ENCODE peak calls at places on chromosomes 2 and 18, in eight cellular contexts. J is Daoy; N is hepatocyte; R is activated naive CD4-positive, alpha-beta T cell treated with Interleukin-2 at 50 U/mL for 16 hours; I is cerebellum; O is T-helper 2 cell; S is Calu3; K is activated CD8-positive, alpha-beta memory T cell treated with anti-CD3 and anti-CD28 coated beads, Interleukin-2, amount 10 ng/mL, durations not matched to agents 7 days and 5 days. B is an unnamed sample.

GRCh38 chr18:46459789-46460455 is 197.1 kb downstream of the LOXHD1 start:
- DNase-seq in K (no peak), S (no peak), R (no peak), N (no peak), O (no peak), J (no peak), I (no peak), B (no peak)

GRCh38 chr2:172925600-172925999 is 150.0 kb upstream of the MAP3K20 start:
- DNase-seq in S (no peak), I (no peak), R (no peak), O (no peak), N (no peak), K (no peak), J (no peak), B (no peak)

GRCh38 chr18:74521068-74521725 is 13.1 kb upstream of the CNDP1 start:
- DNase-seq in K (no peak), S (no peak), O (no peak), N (no peak), R (no peak), I (no peak), J (no peak), B (no peak)

GRCh38 chr18:22841840-22842239 is 91.3 kb upstream of the RBBP8 start:
- DNase-seq in S (no peak), K (no peak), R (no peak), N (no peak), I (no peak), J (no peak), O (no peak), B (no peak)

GRCh38 chr2:26735096-26735495 is 29.0 kb upstream of the SLC35F6 start:
- DNase-seq in O (no peak), S (no peak), N (peak; percentile 51), K (no peak), J (peak; percentile 88), R (no peak), I (no peak), B (no peak)

GRCh38 chr2:11744631-11745394 is 1.6 kb upstream of the LPIN1 start:
- DNase-seq in K (no peak), J (peak; percentile 58), S (peak; percentile 39), R (no peak), O (no peak), N (peak; percentile 54), I (peak; percentile 53), B (peak; percentile 73)

GRCh38 chr2:4539121-4539520 is 835.7 kb downstream of the DCDC2C start:
- DNase-seq in O (no peak), J (no peak), R (no peak), K (no peak), S (no peak), I (no peak), N (no peak), B (no peak)

GRCh38 chr18:74519320-74520095 is 14.8 kb upstream of the CNDP1 start:
- DNase-seq in I (no peak), O (no peak), S (no peak), K (no peak), J (no peak), N (no peak), R (no peak), B (no peak)

GRCh38 chr2:117272975-117273671 is 541.4 kb upstream of the DDX18 start:
- DNase-seq in I (no peak), N (peak; percentile 13), R (no peak), S (no peak), J (no peak), K (no peak), O (no peak), B (no peak)

GRCh38 chr18:56233595-56233994 is 404.8 kb downstream of the TXNL1 start:
- DNase-seq in O (no peak), J (peak; percentile 57), R (no peak), N (no peak), S (no peak), K (no peak), I (peak; percentile 65), B (no peak)

GRCh38 chr2:16674154-16674553 is 8.5 kb upstream of the CYRIA start:
- DNase-seq in O (no peak), I (no peak), N (no peak), S (no peak), R (no peak), K (no peak), J (no peak), B (no peak)

GRCh38 chr2:28378679-28379392 is 13.8 kb upstream of the FOSL2 start:
- DNase-seq in J (no peak), K (no peak), N (no peak), R (no peak), O (no peak), S (no peak), I (no peak), B (no peak)

GRCh38 chr2:238525990-238526389 is 99.3 kb downstream of the ASB1 start:
- DNase-seq in I (no peak), R (no peak), N (no peak), K (no peak), O (no peak), J (no peak), S (no peak), B (no peak)

GRCh38 chr2:25528173-25528572 is 145.2 kb downstream of the DTNB start:
- DNase-seq in K (no peak), N (no peak), O (no peak), J (peak; percentile 30), S (no peak), I (no peak), R (no peak), B (no peak)

GRCh38 chr2:147231081-147231480 is 613.7 kb upstream of the ACVR2A start:
- DNase-seq in O (no peak), N (no peak), S (no peak), J (no peak), R (no peak), I (no peak), K (no peak), B (no peak)

GRCh38 chr2:235707411-235708096 is 213.7 kb downstream of the AGAP1 start:
- DNase-seq in I (no peak), S (no peak), O (no peak), J (no peak), R (no peak), K (no peak), N (no peak), B (no peak)

GRCh38 chr2:9735335-9735734 is 104.5 kb upstream of the YWHAQ start:
- DNase-seq in I (no peak), R (no peak), N (no peak), S (no peak), J (no peak), O (no peak), K (peak; percentile 83), B (no peak)

GRCh38 chr18:63131106-63131943 is 188.2 kb downstream of the BCL2 start:
- DNase-seq in J (peak; percentile 17), I (no peak), N (peak; percentile 68), O (no peak), S (peak; percentile 56), K (peak; percentile 70), R (peak; percentile 58), B (no peak)

GRCh38 chr2:233384017-233384416 is 29.7 kb downstream of the DGKD start:
- DNase-seq in N (no peak), I (no peak), J (no peak), S (no peak), K (no peak), O (no peak), R (no peak), B (no peak)

GRCh38 chr2:65390134-65390533 is 42.3 kb downstream of the SPRED2 start:
- DNase-seq in N (no peak), O (no peak), J (no peak), K (no peak), S (no peak), I (no peak), R (no peak), B (no peak)

GRCh38 chr2:172427256-172427989 is at the start of gene ITGA6:
- DNase-seq in R (peak; percentile 79), S (peak; percentile 94), O (peak; percentile 62), K (peak; percentile 72), N (peak; percentile 89), J (peak; percentile 80), I (peak; percentile 15), B (no peak)

GRCh38 chr18:9545029-9545428 is 69.3 kb downstream of the PPP4R1 start:
- DNase-seq in J (no peak), R (no peak), I (no peak), K (no peak), O (no peak), S (no peak), N (no peak), B (no peak)

GRCh38 chr2:187138240-187138639 is 289.3 kb upstream of the ZSWIM2 start:
- DNase-seq in S (peak; percentile 49), N (peak; percentile 59), J (no peak), I (no peak), O (no peak), R (no peak), K (no peak), B (no peak)

GRCh38 chr2:57692395-57692794 is 354.2 kb upstream of the VRK2 start:
- DNase-seq in N (no peak), R (no peak), I (no peak), S (no peak), J (no peak), O (no peak), K (no peak), B (no peak)

GRCh38 chr2:66569321-66569851 is 134.5 kb downstream of the MEIS1 start:
- DNase-seq in S (no peak), I (no peak), J (no peak), K (no peak), N (peak; percentile 67), R (no peak), O (no peak), B (no peak)

GRCh38 chr18:55247032-55247431 is 287.8 kb upstream of the CCDC68 start:
- DNase-seq in N (no peak), J (no peak), K (no peak), I (no peak), O (no peak), S (no peak), R (no peak), B (no peak)

GRCh38 chr2:153873062-153874048 is 1.6 kb downstream of the GALNT13 start:
- DNase-seq in N (peak; percentile 38), J (no peak), S (no peak), O (no peak), K (no peak), I (peak; percentile 29), R (no peak), B (no peak)

GRCh38 chr2:98882368-98882767 is 53.7 kb downstream of the CRACDL start:
- DNase-seq in N (no peak), R (no peak), O (no peak), S (no peak), I (no peak), K (no peak), J (no peak), B (peak; percentile 3)

GRCh38 chr2:217792611-217793527 is 209.9 kb downstream of the TNS1 start:
- DNase-seq in J (no peak), I (no peak), K (peak; percentile 16), O (no peak), N (no peak), R (no peak), S (no peak), B (no peak)

GRCh38 chr2:177625744-177626655 is 233.4 kb downstream of the AGPS start:
- DNase-seq in R (no peak), O (no peak), K (peak; percentile 46), S (no peak), N (no peak), I (no peak), J (no peak), B (no peak)

GRCh38 chr2:150938586-150938985 is 323.1 kb downstream of the RBM43 start:
- DNase-seq in I (no peak), R (no peak), J (no peak), K (no peak), S (no peak), N (no peak), O (no peak), B (no peak)

GRCh38 chr18:63439334-63439733 is 17.1 kb upstream of the VPS4B start:
- DNase-seq in J (peak; percentile 45), K (peak; percentile 55), S (peak; percentile 51), I (peak; percentile 65), N (peak; percentile 73), O (peak; percentile 2), R (peak; percentile 42), B (no peak)

GRCh38 chr2:67660015-67660602 is 263.0 kb downstream of the ETAA1 start:
- DNase-seq in K (no peak), R (no peak), J (no peak), S (no peak), N (no peak), O (no peak), I (no peak), B (no peak)

GRCh38 chr2:199470361-199470671 is 12.6 kb upstream of the SATB2 start:
- DNase-seq in R (no peak), I (no peak), K (no peak), N (no peak), O (no peak), J (no peak), S (no peak), B (no peak)

B was measured in osteocyte.